ENCODE peak calls at places on chromosomes 1 and 21, in eight cellular contexts. U is iris pigment epithelial cell; D is cerebellar cortex; Y is stimulated activated CD4-positive, alpha-beta T cell treated with anti-CD3 and anti-CD28 coated beads, TNF-alpha, amount 100 ng/mL, for 24 hours; G is effector memory CD4-positive, alpha-beta T cell; S is tibial artery; R is stimulated activated CD8-positive, alpha-beta memory T cell treated with anti-CD3 and anti-CD28 coated beads, Interleukin-7, amount 100 ng/mL, for 1 hour; B is HCEC 1CT. W is an unnamed sample.

GRCh38 chr1:70497152-70497551 is 86.1 kb downstream of the CTH start:
- DNase-seq in U (no peak), D (no peak), Y (no peak), G (no peak), S (no peak), R (no peak), B (no peak), W (no peak)

GRCh38 chr1:46646331-46646730 is 21.8 kb downstream of the ATPAF1 start:
- DNase-seq in U (no peak), D (no peak), Y (no peak), G (no peak), S (no peak), R (no peak), B (no peak), W (no peak)

GRCh38 chr1:247298124-247298481 is 33.6 kb downstream of the ZNF496 start:
- DNase-seq in U (no peak), D (no peak), Y (no peak), G (no peak), S (no peak), R (no peak), B (no peak), W (no peak)

GRCh38 chr1:224340711-224341384 is 10.9 kb upstream of the NVL start:
- DNase-seq in U (peak; percentile 7), D (no peak), Y (no peak), G (no peak), S (no peak), R (no peak), B (no peak), W (peak; percentile 75)

GRCh38 chr1:66156144-66156543 is 363.4 kb downstream of the PDE4B start:
- DNase-seq in U (no peak), D (no peak), Y (no peak), G (no peak), S (no peak), R (no peak), B (no peak), W (no peak)

GRCh38 chr1:108079550-108079949 is 114.6 kb upstream of the VAV3 start:
- DNase-seq in U (no peak), D (no peak), Y (no peak), G (no peak), S (no peak), R (peak; percentile 2), B (no peak), W (no peak)

GRCh38 chr1:46490603-46491499 is 1.2 kb downstream of the DMBX1 start:
- DNase-seq in U (no peak), D (no peak), Y (no peak), G (no peak), S (no peak), R (no peak), B (no peak), W (no peak)

GRCh38 chr1:205680073-205680851 is at the start of gene SLC45A3:
- DNase-seq in U (no peak), D (no peak), Y (no peak), G (no peak), S (no peak), R (no peak), B (no peak), W (peak; percentile 78)

GRCh38 chr1:59856725-59857338 is 42.1 kb downstream of the HOOK1 start:
- DNase-seq in U (no peak), D (peak; percentile 40), Y (no peak), G (no peak), S (no peak), R (no peak), B (no peak), W (no peak)

GRCh38 chr1:160022330-160023310 is 9.2 kb downstream of the PIGM start:
- DNase-seq in U (no peak), D (no peak), Y (no peak), G (no peak), S (no peak), R (no peak), B (no peak), W (no peak)

GRCh38 chr1:173474097-173474779 is 2.9 kb upstream of the PRDX6 start:
- DNase-seq in U (peak; percentile 38), D (peak; percentile 19), Y (no peak), G (no peak), S (no peak), R (no peak), B (peak; percentile 8), W (no peak)

GRCh38 chr1:208988811-208989222 is 594.7 kb upstream of the CAMK1G start:
- DNase-seq in U (peak; percentile 53), D (no peak), Y (no peak), G (no peak), S (no peak), R (no peak), B (peak; percentile 21), W (no peak)

GRCh38 chr1:63887809-63888208 is 114.0 kb downstream of the ROR1 start:
- DNase-seq in U (no peak), D (no peak), Y (no peak), G (no peak), S (no peak), R (no peak), B (no peak), W (no peak)

GRCh38 chr1:209095627-209096595 is 487.6 kb upstream of the CAMK1G start:
- DNase-seq in U (peak; percentile 39), D (no peak), Y (no peak), G (no peak), S (no peak), R (no peak), B (peak; percentile 16), W (no peak)

GRCh38 chr1:56376188-56376984 is 203.0 kb downstream of the PLPP3 start:
- DNase-seq in U (peak; percentile 8), D (peak; percentile 61), Y (no peak), G (no peak), S (peak; percentile 69), R (no peak), B (peak; percentile 8), W (no peak)

GRCh38 chr1:92831368-92831761 is 475 bp upstream of the RPL5 start:
- DNase-seq in U (no peak), D (no peak), Y (no peak), G (no peak), S (no peak), R (no peak), B (no peak), W (no peak)

GRCh38 chr1:42432714-42433113 is 23.1 kb downstream of the ZMYND12 start:
- DNase-seq in U (no peak), D (no peak), Y (no peak), G (no peak), S (no peak), R (no peak), B (no peak), W (no peak)

GRCh38 chr21:44724166-44724565 is 12.8 kb upstream of the TSPEAR start:
- DNase-seq in U (no peak), D (no peak), Y (no peak), G (no peak), S (no peak), R (no peak), B (no peak), W (no peak)

GRCh38 chr21:33682992-33683627 is 40.8 kb downstream of the ITSN1 start:
- DNase-seq in U (peak; percentile 99), D (no peak), Y (no peak), G (no peak), S (no peak), R (no peak), B (peak; percentile 93), W (no peak)

GRCh38 chr21:39385299-39386145 is 36.6 kb upstream of the HMGN1 start:
- DNase-seq in U (peak; percentile 79), D (peak; percentile 90), Y (peak; percentile 48), G (peak; percentile 41), S (peak; percentile 51), R (peak; percentile 14), B (no peak), W (no peak)

GRCh38 chr1:98048234-98048633 is 127.4 kb upstream of the DPYD start:
- DNase-seq in U (peak; percentile 96), D (no peak), Y (no peak), G (no peak), S (peak; percentile 73), R (peak; percentile 25), B (peak; percentile 90), W (peak; percentile 80)

GRCh38 chr1:228048659-228049333 is 33.7 kb upstream of the ARF1 start:
- DNase-seq in U (no peak), D (no peak), Y (no peak), G (no peak), S (no peak), R (no peak), B (no peak), W (no peak)

GRCh38 chr1:25916460-25916859 is 10.2 kb upstream of the STMN1 start:
- DNase-seq in U (no peak), D (no peak), Y (no peak), G (no peak), S (no peak), R (no peak), B (no peak), W (no peak)

W was measured in HAP-1.